ENCODE peak calls at places on chromosomes 13 and 19, in eight cellular contexts. One of them, this sample, is unnamed.

GRCh38 chr13:71935166-71935840 is 68.3 kb upstream of the DACH1 start:
- DNase-seq in activated CD4-positive, alpha-beta T cell treated with anti-CD3 and anti-CD28 coated beads, Interleukin-2, amount 50 U/mL, for 1 hour: no peak
- DNase-seq in mesothelial cell of epicardium: no peak
- DNase-seq in substantia nigra: no peak
- DNase-seq in neural crest cell: no peak
- DNase-seq in SIG-M5: no peak
- DNase-seq in NB4: no peak
- DNase-seq in stimulated activated CD4-positive, alpha-beta T cell treated with anti-CD3 and anti-CD28 coated beads, Interleukin-15, amount 100 ng/mL, for 24 hours: no peak
- DNase-seq in this sample: no peak

GRCh38 chr19:55099557-55100506 is 17.6 kb downstream of the PPP1R12C start:
- DNase-seq in mesothelial cell of epicardium: no peak
- DNase-seq in NB4: no peak
- DNase-seq in SIG-M5: no peak
- DNase-seq in substantia nigra: no peak
- DNase-seq in stimulated activated CD4-positive, alpha-beta T cell treated with anti-CD3 and anti-CD28 coated beads, Interleukin-15, amount 100 ng/mL, for 24 hours: no peak
- DNase-seq in neural crest cell: no peak
- DNase-seq in activated CD4-positive, alpha-beta T cell treated with anti-CD3 and anti-CD28 coated beads, Interleukin-2, amount 50 U/mL, for 1 hour: no peak
- DNase-seq in this sample: no peak

GRCh38 chr13:36432106-36432544 is at the start of gene CCNA1:
- DNase-seq in stimulated activated CD4-positive, alpha-beta T cell treated with anti-CD3 and anti-CD28 coated beads, Interleukin-15, amount 100 ng/mL, for 24 hours: peak; percentile 54
- DNase-seq in NB4: peak; percentile 83
- DNase-seq in substantia nigra: no peak
- DNase-seq in activated CD4-positive, alpha-beta T cell treated with anti-CD3 and anti-CD28 coated beads, Interleukin-2, amount 50 U/mL, for 1 hour: no peak
- DNase-seq in SIG-M5: peak; percentile 63
- DNase-seq in neural crest cell: peak; percentile 44
- DNase-seq in mesothelial cell of epicardium: peak; percentile 57
- DNase-seq in this sample: peak; percentile 24

GRCh38 chr13:38981096-38981495 is 9.5 kb downstream of the STOML3 start:
- DNase-seq in neural crest cell: no peak
- DNase-seq in SIG-M5: no peak
- DNase-seq in activated CD4-positive, alpha-beta T cell treated with anti-CD3 and anti-CD28 coated beads, Interleukin-2, amount 50 U/mL, for 1 hour: no peak
- DNase-seq in substantia nigra: no peak
- DNase-seq in NB4: no peak
- DNase-seq in stimulated activated CD4-positive, alpha-beta T cell treated with anti-CD3 and anti-CD28 coated beads, Interleukin-15, amount 100 ng/mL, for 24 hours: no peak
- DNase-seq in mesothelial cell of epicardium: no peak
- DNase-seq in this sample: no peak

GRCh38 chr19:34253711-34254551 is 423 bp upstream of the GARRE1 start:
- DNase-seq in NB4: peak; percentile 72
- DNase-seq in activated CD4-positive, alpha-beta T cell treated with anti-CD3 and anti-CD28 coated beads, Interleukin-2, amount 50 U/mL, for 1 hour: no peak
- DNase-seq in SIG-M5: no peak
- DNase-seq in stimulated activated CD4-positive, alpha-beta T cell treated with anti-CD3 and anti-CD28 coated beads, Interleukin-15, amount 100 ng/mL, for 24 hours: no peak
- DNase-seq in mesothelial cell of epicardium: peak; percentile 93
- DNase-seq in neural crest cell: peak; percentile 77
- DNase-seq in substantia nigra: no peak
- DNase-seq in this sample: peak; percentile 89

GRCh38 chr19:7789447-7789846 is 26.4 kb downstream of the CLEC4M start:
- DNase-seq in stimulated activated CD4-positive, alpha-beta T cell treated with anti-CD3 and anti-CD28 coated beads, Interleukin-15, amount 100 ng/mL, for 24 hours: peak; percentile 48
- DNase-seq in mesothelial cell of epicardium: no peak
- DNase-seq in neural crest cell: no peak
- DNase-seq in NB4: no peak
- DNase-seq in activated CD4-positive, alpha-beta T cell treated with anti-CD3 and anti-CD28 coated beads, Interleukin-2, amount 50 U/mL, for 1 hour: peak; percentile 35
- DNase-seq in substantia nigra: no peak
- DNase-seq in SIG-M5: no peak
- DNase-seq in this sample: no peak

GRCh38 chr13:22077205-22077683 is 406.4 kb downstream of the FGF9 start:
- DNase-seq in neural crest cell: no peak
- DNase-seq in activated CD4-positive, alpha-beta T cell treated with anti-CD3 and anti-CD28 coated beads, Interleukin-2, amount 50 U/mL, for 1 hour: no peak
- DNase-seq in substantia nigra: no peak
- DNase-seq in mesothelial cell of epicardium: no peak
- DNase-seq in NB4: no peak
- DNase-seq in stimulated activated CD4-positive, alpha-beta T cell treated with anti-CD3 and anti-CD28 coated beads, Interleukin-15, amount 100 ng/mL, for 24 hours: no peak
- DNase-seq in SIG-M5: no peak
- DNase-seq in this sample: no peak

GRCh38 chr13:38417727-38418126 is 68.1 kb downstream of the UFM1 start:
- DNase-seq in substantia nigra: no peak
- DNase-seq in SIG-M5: no peak
- DNase-seq in activated CD4-positive, alpha-beta T cell treated with anti-CD3 and anti-CD28 coated beads, Interleukin-2, amount 50 U/mL, for 1 hour: no peak
- DNase-seq in mesothelial cell of epicardium: no peak
- DNase-seq in stimulated activated CD4-positive, alpha-beta T cell treated with anti-CD3 and anti-CD28 coated beads, Interleukin-15, amount 100 ng/mL, for 24 hours: peak; percentile 1
- DNase-seq in neural crest cell: no peak
- DNase-seq in NB4: peak; percentile 33
- DNase-seq in this sample: no peak

GRCh38 chr19:862529-863304 is 3.3 kb downstream of the CFD start:
- DNase-seq in SIG-M5: no peak
- DNase-seq in activated CD4-positive, alpha-beta T cell treated with anti-CD3 and anti-CD28 coated beads, Interleukin-2, amount 50 U/mL, for 1 hour: peak; percentile 84
- DNase-seq in substantia nigra: no peak
- DNase-seq in NB4: no peak
- DNase-seq in mesothelial cell of epicardium: peak; percentile 74
- DNase-seq in neural crest cell: peak; percentile 60
- DNase-seq in stimulated activated CD4-positive, alpha-beta T cell treated with anti-CD3 and anti-CD28 coated beads, Interleukin-15, amount 100 ng/mL, for 24 hours: peak; percentile 84
- DNase-seq in this sample: no peak

GRCh38 chr13:41985788-41986508 is 25.0 kb upstream of the VWA8 start:
- DNase-seq in substantia nigra: no peak
- DNase-seq in activated CD4-positive, alpha-beta T cell treated with anti-CD3 and anti-CD28 coated beads, Interleukin-2, amount 50 U/mL, for 1 hour: no peak
- DNase-seq in neural crest cell: no peak
- DNase-seq in mesothelial cell of epicardium: no peak
- DNase-seq in NB4: no peak
- DNase-seq in SIG-M5: no peak
- DNase-seq in stimulated activated CD4-positive, alpha-beta T cell treated with anti-CD3 and anti-CD28 coated beads, Interleukin-15, amount 100 ng/mL, for 24 hours: no peak
- DNase-seq in this sample: no peak

GRCh38 chr13:83449666-83450395 is 432.4 kb downstream of the SLITRK1 start:
- DNase-seq in SIG-M5: no peak
- DNase-seq in NB4: no peak
- DNase-seq in substantia nigra: no peak
- DNase-seq in neural crest cell: no peak
- DNase-seq in activated CD4-positive, alpha-beta T cell treated with anti-CD3 and anti-CD28 coated beads, Interleukin-2, amount 50 U/mL, for 1 hour: no peak
- DNase-seq in stimulated activated CD4-positive, alpha-beta T cell treated with anti-CD3 and anti-CD28 coated beads, Interleukin-15, amount 100 ng/mL, for 24 hours: no peak
- DNase-seq in mesothelial cell of epicardium: no peak
- DNase-seq in this sample: no peak

GRCh38 chr13:91398413-91399188 is at the start of gene GPC5:
- DNase-seq in SIG-M5: no peak
- DNase-seq in mesothelial cell of epicardium: peak; percentile 82
- DNase-seq in neural crest cell: peak; percentile 76
- DNase-seq in NB4: peak; percentile 75
- DNase-seq in activated CD4-positive, alpha-beta T cell treated with anti-CD3 and anti-CD28 coated beads, Interleukin-2, amount 50 U/mL, for 1 hour: peak; percentile 77
- DNase-seq in substantia nigra: peak; percentile 55
- DNase-seq in stimulated activated CD4-positive, alpha-beta T cell treated with anti-CD3 and anti-CD28 coated beads, Interleukin-15, amount 100 ng/mL, for 24 hours: peak; percentile 85
- DNase-seq in this sample: peak; percentile 67

GRCh38 chr13:41345921-41346589 is 35.0 kb downstream of the NAA16 start:
- DNase-seq in neural crest cell: no peak
- DNase-seq in activated CD4-positive, alpha-beta T cell treated with anti-CD3 and anti-CD28 coated beads, Interleukin-2, amount 50 U/mL, for 1 hour: no peak
- DNase-seq in SIG-M5: no peak
- DNase-seq in substantia nigra: no peak
- DNase-seq in mesothelial cell of epicardium: no peak
- DNase-seq in NB4: no peak
- DNase-seq in stimulated activated CD4-positive, alpha-beta T cell treated with anti-CD3 and anti-CD28 coated beads, Interleukin-15, amount 100 ng/mL, for 24 hours: no peak
- DNase-seq in this sample: no peak

GRCh38 chr13:109336730-109337129 is 449.7 kb downstream of the IRS2 start:
- DNase-seq in NB4: no peak
- DNase-seq in stimulated activated CD4-positive, alpha-beta T cell treated with anti-CD3 and anti-CD28 coated beads, Interleukin-15, amount 100 ng/mL, for 24 hours: no peak
- DNase-seq in activated CD4-positive, alpha-beta T cell treated with anti-CD3 and anti-CD28 coated beads, Interleukin-2, amount 50 U/mL, for 1 hour: no peak
- DNase-seq in mesothelial cell of epicardium: no peak
- DNase-seq in substantia nigra: no peak
- DNase-seq in neural crest cell: no peak
- DNase-seq in SIG-M5: no peak
- DNase-seq in this sample: no peak

GRCh38 chr19:53871448-53871847 is 3.8 kb downstream of the MYADM start:
- DNase-seq in SIG-M5: no peak
- DNase-seq in activated CD4-positive, alpha-beta T cell treated with anti-CD3 and anti-CD28 coated beads, Interleukin-2, amount 50 U/mL, for 1 hour: no peak
- DNase-seq in neural crest cell: no peak
- DNase-seq in mesothelial cell of epicardium: no peak
- DNase-seq in stimulated activated CD4-positive, alpha-beta T cell treated with anti-CD3 and anti-CD28 coated beads, Interleukin-15, amount 100 ng/mL, for 24 hours: no peak
- DNase-seq in substantia nigra: no peak
- DNase-seq in NB4: peak; percentile 81
- DNase-seq in this sample: no peak

GRCh38 chr19:48393559-48394330 is at the start of gene GRIN2D:
- DNase-seq in NB4: peak; percentile 83
- DNase-seq in mesothelial cell of epicardium: peak; percentile 65
- DNase-seq in neural crest cell: peak; percentile 45
- DNase-seq in activated CD4-positive, alpha-beta T cell treated with anti-CD3 and anti-CD28 coated beads, Interleukin-2, amount 50 U/mL, for 1 hour: peak; percentile 31
- DNase-seq in SIG-M5: no peak
- DNase-seq in substantia nigra: no peak
- DNase-seq in stimulated activated CD4-positive, alpha-beta T cell treated with anti-CD3 and anti-CD28 coated beads, Interleukin-15, amount 100 ng/mL, for 24 hours: peak; percentile 32
- DNase-seq in this sample: no peak

GRCh38 chr13:44759723-44760360 is 183.7 kb upstream of the TSC22D1 start:
- DNase-seq in substantia nigra: no peak
- DNase-seq in NB4: no peak
- DNase-seq in stimulated activated CD4-positive, alpha-beta T cell treated with anti-CD3 and anti-CD28 coated beads, Interleukin-15, amount 100 ng/mL, for 24 hours: no peak
- DNase-seq in SIG-M5: no peak
- DNase-seq in neural crest cell: no peak
- DNase-seq in mesothelial cell of epicardium: no peak
- DNase-seq in activated CD4-positive, alpha-beta T cell treated with anti-CD3 and anti-CD28 coated beads, Interleukin-2, amount 50 U/mL, for 1 hour: no peak
- DNase-seq in this sample: no peak

GRCh38 chr13:113548171-113548641 is 36.3 kb upstream of the TFDP1 start:
- DNase-seq in SIG-M5: no peak
- DNase-seq in substantia nigra: no peak
- DNase-seq in activated CD4-positive, alpha-beta T cell treated with anti-CD3 and anti-CD28 coated beads, Interleukin-2, amount 50 U/mL, for 1 hour: no peak
- DNase-seq in mesothelial cell of epicardium: peak; percentile 37
- DNase-seq in neural crest cell: no peak
- DNase-seq in NB4: no peak
- DNase-seq in stimulated activated CD4-positive, alpha-beta T cell treated with anti-CD3 and anti-CD28 coated beads, Interleukin-15, amount 100 ng/mL, for 24 hours: no peak
- DNase-seq in this sample: no peak

GRCh38 chr13:74444877-74445479 is 310.8 kb upstream of the KLF12 start:
- DNase-seq in stimulated activated CD4-positive, alpha-beta T cell treated with anti-CD3 and anti-CD28 coated beads, Interleukin-15, amount 100 ng/mL, for 24 hours: no peak
- DNase-seq in neural crest cell: no peak
- DNase-seq in substantia nigra: no peak
- DNase-seq in NB4: no peak
- DNase-seq in activated CD4-positive, alpha-beta T cell treated with anti-CD3 and anti-CD28 coated beads, Interleukin-2, amount 50 U/mL, for 1 hour: no peak
- DNase-seq in SIG-M5: no peak
- DNase-seq in mesothelial cell of epicardium: no peak
- DNase-seq in this sample: no peak

GRCh38 chr19:16074488-16075365 is 1.6 kb upstream of the TPM4 start:
- DNase-seq in neural crest cell: no peak
- DNase-seq in SIG-M5: no peak
- DNase-seq in stimulated activated CD4-positive, alpha-beta T cell treated with anti-CD3 and anti-CD28 coated beads, Interleukin-15, amount 100 ng/mL, for 24 hours: no peak
- DNase-seq in substantia nigra: no peak
- DNase-seq in activated CD4-positive, alpha-beta T cell treated with anti-CD3 and anti-CD28 coated beads, Interleukin-2, amount 50 U/mL, for 1 hour: no peak
- DNase-seq in NB4: no peak
- DNase-seq in mesothelial cell of epicardium: no peak
- DNase-seq in this sample: no peak

GRCh38 chr13:39273953-39274352 is 235.7 kb downstream of the NHLRC3 start:
- DNase-seq in activated CD4-positive, alpha-beta T cell treated with anti-CD3 and anti-CD28 coated beads, Interleukin-2, amount 50 U/mL, for 1 hour: no peak
- DNase-seq in substantia nigra: no peak
- DNase-seq in NB4: peak; percentile 46
- DNase-seq in mesothelial cell of epicardium: no peak
- DNase-seq in neural crest cell: no peak
- DNase-seq in stimulated activated CD4-positive, alpha-beta T cell treated with anti-CD3 and anti-CD28 coated beads, Interleukin-15, amount 100 ng/mL, for 24 hours: no peak
- DNase-seq in SIG-M5: no peak
- DNase-seq in this sample: no peak

GRCh38 chr13:49643003-49643651 is 14.8 kb downstream of the ARL11 start:
- DNase-seq in stimulated activated CD4-positive, alpha-beta T cell treated with anti-CD3 and anti-CD28 coated beads, Interleukin-15, amount 100 ng/mL, for 24 hours: no peak
- DNase-seq in substantia nigra: no peak
- DNase-seq in activated CD4-positive, alpha-beta T cell treated with anti-CD3 and anti-CD28 coated beads, Interleukin-2, amount 50 U/mL, for 1 hour: no peak
- DNase-seq in neural crest cell: no peak
- DNase-seq in NB4: peak; percentile 85
- DNase-seq in mesothelial cell of epicardium: no peak
- DNase-seq in SIG-M5: no peak
- DNase-seq in this sample: no peak

GRCh38 chr19:53903055-53903680 is 5.9 kb upstream of the CACNG7 start:
- DNase-seq in substantia nigra: no peak
- DNase-seq in neural crest cell: no peak
- DNase-seq in mesothelial cell of epicardium: peak; percentile 57
- DNase-seq in SIG-M5: no peak
- DNase-seq in NB4: peak; percentile 44
- DNase-seq in stimulated activated CD4-positive, alpha-beta T cell treated with anti-CD3 and anti-CD28 coated beads, Interleukin-15, amount 100 ng/mL, for 24 hours: no peak
- DNase-seq in activated CD4-positive, alpha-beta T cell treated with anti-CD3 and anti-CD28 coated beads, Interleukin-2, amount 50 U/mL, for 1 hour: peak; percentile 30
- DNase-seq in this sample: peak; percentile 60

GRCh38 chr19:54452626-54453025 is 3.6 kb downstream of the LENG8 start:
- DNase-seq in neural crest cell: no peak
- DNase-seq in SIG-M5: no peak
- DNase-seq in stimulated activated CD4-positive, alpha-beta T cell treated with anti-CD3 and anti-CD28 coated beads, Interleukin-15, amount 100 ng/mL, for 24 hours: no peak
- DNase-seq in mesothelial cell of epicardium: no peak
- DNase-seq in activated CD4-positive, alpha-beta T cell treated with anti-CD3 and anti-CD28 coated beads, Interleukin-2, amount 50 U/mL, for 1 hour: no peak
- DNase-seq in NB4: no peak
- DNase-seq in substantia nigra: no peak
- DNase-seq in this sample: no peak